ENCODE peak calls at places on chromosomes 12 and 14, in seven cellular contexts. O is endothelial cell, T is GM13976, N is tibial artery, C is A549, V is Peyer's patch, Q is bronchial epithelial cell. P is an unnamed sample.

GRCh38 chr12:100793182-100793581 is 1.4 kb upstream of the ANO4 start:
- DNase-seq in O (no peak), T (no peak), N (no peak), C (no peak), V (no peak), Q (peak; percentile 17), P (no peak)

GRCh38 chr12:108289342-108290131 is 49.6 kb downstream of the CMKLR1 start:
- DNase-seq in O (no peak), T (no peak), N (peak; percentile 86), C (no peak), V (no peak), Q (no peak), P (no peak)

GRCh38 chr14:61080591-61081010 is 99.6 kb downstream of the SLC38A6 start:
- DNase-seq in O (no peak), T (peak; percentile 31), N (no peak), C (no peak), V (peak; percentile 69), Q (no peak), P (no peak)

GRCh38 chr12:101297661-101298060 is 17.8 kb downstream of the UTP20 start:
- DNase-seq in O (no peak), T (no peak), N (no peak), C (no peak), V (no peak), Q (no peak), P (no peak)

GRCh38 chr14:86604546-86604945 is 1074.6 kb downstream of the FLRT2 start:
- DNase-seq in O (no peak), T (no peak), N (no peak), C (no peak), V (no peak), Q (peak; percentile 8), P (no peak)

GRCh38 chr12:128702344-128702743 is 121.4 kb downstream of the SLC15A4 start:
- DNase-seq in O (no peak), T (no peak), N (no peak), C (no peak), V (no peak), Q (no peak), P (no peak)

GRCh38 chr12:105141320-105141918 is 33.9 kb downstream of the WASHC4 start:
- DNase-seq in O (no peak), T (no peak), N (no peak), C (no peak), V (no peak), Q (no peak), P (no peak)

GRCh38 chr14:63375772-63376171 is 57.0 kb upstream of the GPHB5 start:
- DNase-seq in O (no peak), T (no peak), N (no peak), C (no peak), V (no peak), Q (peak; percentile 91), P (no peak)

GRCh38 chr12:87529386-87529785 is 499.8 kb downstream of the C12orf50 start:
- DNase-seq in O (no peak), T (no peak), N (no peak), C (no peak), V (no peak), Q (no peak), P (no peak)

GRCh38 chr12:91203610-91204009 is 21.0 kb upstream of the DCN start:
- DNase-seq in O (no peak), T (no peak), N (no peak), C (no peak), V (no peak), Q (no peak), P (no peak)

GRCh38 chr12:45050751-45051489 is at the start of gene DBX2:
- DNase-seq in O (peak; percentile 21), T (no peak), N (no peak), C (no peak), V (no peak), Q (no peak), P (peak; percentile 4)

GRCh38 chr12:57156701-57157403 is 9.4 kb upstream of the LRP1-AS start:
- DNase-seq in O (no peak), T (no peak), N (no peak), C (no peak), V (no peak), Q (no peak), P (no peak)

GRCh38 chr14:101496779-101497420 is 64.4 kb upstream of the DIO3 start:
- DNase-seq in O (no peak), T (no peak), N (peak; percentile 53), C (no peak), V (no peak), Q (no peak), P (no peak)

GRCh38 chr14:104872469-104873341 is 7.6 kb downstream of the CEP170B start:
- DNase-seq in O (peak; percentile 6), T (no peak), N (no peak), C (no peak), V (no peak), Q (peak; percentile 48), P (peak; percentile 67)

GRCh38 chr14:22922294-22922693 is 3.3 kb upstream of the RBM23 start:
- DNase-seq in O (no peak), T (no peak), N (no peak), C (no peak), V (no peak), Q (no peak), P (no peak)

GRCh38 chr14:71602524-71602923 is 329.7 kb upstream of the RGS6 start:
- DNase-seq in O (no peak), T (no peak), N (no peak), C (no peak), V (no peak), Q (no peak), P (no peak)

GRCh38 chr12:1529862-1530591 is 64.4 kb downstream of the FBXL14 start:
- DNase-seq in O (peak; percentile 40), T (peak; percentile 64), N (peak; percentile 63), C (no peak), V (no peak), Q (no peak), P (peak; percentile 11)

GRCh38 chr12:1083888-1084262 is 92.9 kb downstream of the ERC1 start:
- DNase-seq in O (no peak), T (no peak), N (no peak), C (no peak), V (no peak), Q (no peak), P (no peak)

GRCh38 chr12:54984602-54985376 is at the start of gene TESPA1:
- DNase-seq in O (no peak), T (peak; percentile 69), N (peak; percentile 70), C (no peak), V (peak; percentile 95), Q (no peak), P (no peak)

GRCh38 chr12:98744692-98745091 is 99.6 kb downstream of the APAF1 start:
- DNase-seq in O (no peak), T (no peak), N (no peak), C (no peak), V (peak; percentile 18), Q (no peak), P (no peak)

GRCh38 chr12:98741615-98742265 is 96.7 kb downstream of the APAF1 start:
- DNase-seq in O (no peak), T (no peak), N (no peak), C (no peak), V (no peak), Q (no peak), P (no peak)

GRCh38 chr12:98741229-98741614 is 96.1 kb downstream of the APAF1 start:
- DNase-seq in O (no peak), T (no peak), N (no peak), C (no peak), V (no peak), Q (peak; percentile 35), P (no peak)

GRCh38 chr12:98745578-98746391 is 100.7 kb downstream of the APAF1 start:
- DNase-seq in O (peak; percentile 43), T (peak; percentile 36), N (no peak), C (no peak), V (no peak), Q (no peak), P (peak; percentile 35)

GRCh38 chr12:98743362-98743953 is 98.4 kb downstream of the APAF1 start:
- DNase-seq in O (peak; percentile 69), T (peak; percentile 47), N (no peak), C (peak; percentile 48), V (no peak), Q (peak; percentile 12), P (peak; percentile 64)
- TF ChIP-seq CTCF in O (peak; percentile 48), T (peak; percentile 51), N (peak; percentile 8), C (peak; percentile 40), V (no peak), Q (peak; percentile 48), P (peak; percentile 48)

DNA sequence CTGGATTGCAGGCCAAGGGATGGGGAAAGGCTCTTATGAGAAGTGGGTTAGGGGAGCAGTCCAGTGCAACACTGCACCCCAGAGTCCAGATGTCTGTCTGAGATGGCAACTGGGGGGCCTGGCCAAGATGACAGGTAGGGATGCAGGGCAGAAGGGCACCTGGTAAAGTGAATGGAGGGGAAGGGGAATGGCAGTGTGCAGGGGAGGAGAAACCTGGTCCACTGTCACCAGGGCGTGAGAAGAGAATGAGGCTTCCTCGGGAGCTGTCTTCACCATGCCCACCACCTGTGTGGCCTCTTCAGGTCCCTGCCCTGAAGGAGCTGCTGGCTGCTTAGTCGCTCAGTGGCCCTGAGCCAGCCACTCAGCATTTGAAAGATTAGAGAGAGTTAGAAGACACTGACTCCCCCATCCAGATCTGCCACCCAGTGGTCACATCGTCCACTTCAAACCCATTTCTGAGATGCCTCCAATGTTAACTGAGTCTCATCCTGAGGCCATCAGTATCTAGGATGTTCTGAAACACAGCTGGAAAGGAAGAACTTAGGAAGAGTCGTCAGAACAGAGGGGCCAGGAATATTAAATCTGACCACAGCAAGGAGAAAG is 57.3 kb downstream of the PLEKHG3 start:
- DNase-seq in O (no peak), T (no peak), N (peak; percentile 73), C (peak; percentile 53), V (no peak), Q (no peak), P (peak; percentile 33)
- TF ChIP-seq CTCF in O (no peak), T (no peak), N (no peak), C (peak; percentile 54), V (no peak), Q (peak; percentile 32), P (no peak)

GRCh38 chr12:132427999-132428871 is 61.7 kb upstream of the FBRSL1 start:
- DNase-seq in O (no peak), T (no peak), N (no peak), C (no peak), V (no peak), Q (no peak), P (no peak)
- TF ChIP-seq CTCF in O (no peak), T (no peak), N (no peak), C (no peak), V (no peak), Q (no peak), P (no peak)

GRCh38 chr12:111141205-111141604 is 220.8 kb upstream of the MYL2 start:
- DNase-seq in O (no peak), T (no peak), N (no peak), C (no peak), V (no peak), Q (no peak), P (no peak)

GRCh38 chr12:111143216-111143756 is 222.9 kb upstream of the MYL2 start:
- DNase-seq in O (no peak), T (no peak), N (no peak), C (no peak), V (no peak), Q (no peak), P (no peak)

GRCh38 chr12:111135293-111135832 is 215.0 kb upstream of the MYL2 start:
- DNase-seq in O (no peak), T (no peak), N (no peak), C (no peak), V (no peak), Q (no peak), P (no peak)

DNA sequence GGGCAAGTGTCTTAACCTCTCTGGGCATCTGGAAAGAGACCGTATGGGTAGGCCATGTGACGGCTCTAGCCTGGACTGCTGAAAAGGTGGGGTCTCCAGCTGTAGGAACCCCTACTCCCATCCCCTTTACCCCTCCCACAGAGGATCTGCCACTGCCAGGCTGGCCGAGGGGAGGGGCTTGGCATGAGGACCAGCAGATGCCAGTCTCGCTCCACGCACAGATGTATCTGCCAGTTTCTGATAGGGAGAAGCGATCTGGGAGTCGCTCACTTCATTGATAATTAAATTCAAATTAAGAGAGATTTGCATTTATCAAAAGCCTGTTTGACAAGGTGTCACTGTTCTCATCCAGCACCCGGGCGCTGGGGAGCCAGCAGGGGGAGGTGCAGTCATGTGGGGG is 217.6 kb upstream of the MYL2 start:
- DNase-seq in O (no peak), T (no peak), N (no peak), C (no peak), V (no peak), Q (no peak), P (no peak)
- TF ChIP-seq CTCF in O (no peak), T (no peak), N (no peak), C (no peak), V (no peak), Q (no peak), P (no peak)